ENCODE peak calls at places on chromosomes 1 and 21, in eight cellular contexts. Q is neural progenitor cell, H is fibroblast of lung, O is adrenal gland, T is Panc1, U is OCI-LY7, L is pancreas, Z is right lobe of liver. Y is an unnamed sample. For H3K4me1, the result is how much of the 10 kb centered on the place peaks cover.

GRCh38 chr21:25107708-25108107 is 499.6 kb downstream of the MRPL39 start:
- DNase-seq in Z (no peak), Q (no peak), T (no peak), H (peak), L (no peak), O (no peak), U (no peak), Y (peak)

GRCh38 chr1:110011527-110012041 is 22.8 kb upstream of the STRIP1 start:
- DNase-seq in H (peak), O (no peak), U (peak), T (no peak), L (no peak), Q (peak), Z (no peak), Y (peak)

GRCh38 chr1:154572433-154573167 is 5.0 kb downstream of the CHRNB2 start:
- DNase-seq in Z (no peak), U (no peak), T (no peak), Q (no peak), L (no peak), H (no peak), O (no peak), Y (no peak)

GRCh38 chr1:151718011-151718431 is 1.4 kb upstream of the CELF3 start:
- DNase-seq in L (no peak), Z (no peak), H (no peak), T (no peak), Q (no peak), U (no peak), O (no peak), Y (no peak)

GRCh38 chr1:216416488-216416887 is 6.8 kb downstream of the USH2A start:
- DNase-seq in T (no peak), U (no peak), L (no peak), O (no peak), H (no peak), Q (no peak), Z (no peak), Y (peak)

GRCh38 chr1:41448831-41449230 is 35.7 kb downstream of the EDN2 start:
- DNase-seq in H (no peak), L (no peak), U (no peak), T (no peak), Q (no peak), O (no peak), Z (no peak), Y (no peak)

GRCh38 chr1:113758631-113759340 is 500 bp downstream of the PHTF1 start:
- DNase-seq in Q (peak), H (peak), O (peak), U (peak), T (no peak), Z (peak), L (peak), Y (peak)

GRCh38 chr1:83028467-83028866 is 970.5 kb downstream of the TTLL7 start:
- DNase-seq in Q (no peak), L (no peak), H (no peak), O (no peak), T (no peak), Z (no peak), U (no peak), Y (no peak)

GRCh38 chr21:30227633-30228404 is 11.9 kb upstream of the CLDN8 start:
- DNase-seq in O (peak), L (peak), U (no peak), Z (no peak), T (no peak), Q (no peak), H (peak), Y (peak)

GRCh38 chr1:171196351-171196750 is 11.3 kb downstream of the FMO2 start:
- DNase-seq in Q (no peak), U (no peak), O (no peak), H (no peak), T (no peak), L (no peak), Z (no peak), Y (no peak)

GRCh38 chr1:154578058-154578418 is 10.5 kb downstream of the CHRNB2 start:
- DNase-seq in Z (no peak), O (no peak), H (no peak), Q (no peak), T (no peak), U (no peak), L (no peak), Y (no peak)

GRCh38 chr1:173267453-173267945 is 60.4 kb upstream of the TNFSF4 start:
- DNase-seq in L (no peak), U (no peak), O (no peak), Q (peak), Z (no peak), T (no peak), H (peak), Y (peak)

GRCh38 chr1:84888753-84889152 is 4.3 kb downstream of the LPAR3 start:
- DNase-seq in H (no peak), Q (no peak), O (no peak), T (no peak), L (no peak), U (no peak), Z (no peak), Y (no peak)

GRCh38 chr21:46562472-46562871 is 42.4 kb downstream of the S100B start:
- DNase-seq in H (no peak), Q (no peak), Z (no peak), U (no peak), O (no peak), L (no peak), T (no peak), Y (no peak)

GRCh38 chr1:147669475-147670318 is 627 bp downstream of the ACP6 start:
- DNase-seq in Z (peak), O (peak), T (no peak), Q (peak), L (peak), H (peak), U (peak), Y (peak)

DNA sequence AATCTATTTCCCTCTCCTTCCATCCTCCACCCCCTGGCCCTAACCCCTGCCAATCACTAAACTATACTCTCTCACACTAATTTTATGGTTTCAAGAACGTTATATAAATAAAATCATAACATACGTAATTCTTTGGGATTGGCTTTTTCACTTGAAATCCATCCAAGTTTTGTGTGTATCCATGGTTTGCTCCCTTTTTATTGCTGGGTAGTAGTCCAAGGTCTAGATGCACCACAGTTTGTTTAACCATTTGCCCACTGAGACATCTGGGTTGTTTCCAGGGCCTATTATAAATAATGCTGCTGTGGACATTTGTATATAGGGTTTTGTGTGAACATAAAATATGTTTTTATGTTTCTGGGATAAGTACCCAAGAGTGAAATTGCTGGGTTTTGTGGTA is 61.4 kb downstream of the TEX35 start:
- DNase-seq in Z (no peak), H (no peak), T (no peak), U (no peak), L (no peak), O (no peak), Q (no peak), Y (no peak)
- H3K27ac ChIP-seq in Z (no peak), H (no peak), T (no peak), U (peak), L (no peak), O (no peak), Q (no peak), Y (no peak)

DNA sequence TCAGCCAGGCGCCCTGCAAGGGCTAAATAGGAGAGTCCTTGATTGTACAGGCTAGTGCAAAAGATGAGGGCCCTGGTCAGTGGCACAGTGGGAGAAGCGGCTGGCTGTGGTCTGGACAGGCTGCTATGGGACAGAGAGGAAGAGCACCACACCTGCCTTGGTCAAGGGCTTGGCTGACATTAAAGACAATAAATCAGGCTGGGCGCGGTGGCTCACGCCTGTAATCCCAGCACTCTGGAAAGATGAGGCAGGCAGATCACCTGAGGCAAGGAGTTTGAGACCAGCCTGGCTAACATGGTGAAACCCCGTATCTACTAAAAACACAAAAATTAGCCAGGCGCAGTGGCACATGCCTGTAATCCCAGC is 62.9 kb downstream of the NID1 start:
- DNase-seq in Z (no peak), O (no peak), U (no peak), H (no peak), Q (no peak), T (no peak), L (no peak), Y (no peak)
- H3K4me1 ChIP-seq in Z (under half), O (under half), U (under half), H (under half), Q (under half), T (under half), L (under half), Y (under half)

GRCh38 chr1:63135801-63136200 is 186.6 kb upstream of the FOXD3 start:
- DNase-seq in O (no peak), L (no peak), H (no peak), Q (no peak), T (no peak), Z (no peak), U (no peak), Y (no peak)

GRCh38 chr1:63134501-63135173 is 187.7 kb upstream of the FOXD3 start:
- DNase-seq in Z (no peak), H (no peak), U (no peak), O (no peak), Q (no peak), T (no peak), L (no peak), Y (no peak)

GRCh38 chr1:63129184-63129583 is 193.2 kb upstream of the FOXD3 start:
- DNase-seq in U (no peak), T (no peak), H (no peak), O (no peak), Q (no peak), Z (no peak), L (no peak), Y (no peak)

DNA sequence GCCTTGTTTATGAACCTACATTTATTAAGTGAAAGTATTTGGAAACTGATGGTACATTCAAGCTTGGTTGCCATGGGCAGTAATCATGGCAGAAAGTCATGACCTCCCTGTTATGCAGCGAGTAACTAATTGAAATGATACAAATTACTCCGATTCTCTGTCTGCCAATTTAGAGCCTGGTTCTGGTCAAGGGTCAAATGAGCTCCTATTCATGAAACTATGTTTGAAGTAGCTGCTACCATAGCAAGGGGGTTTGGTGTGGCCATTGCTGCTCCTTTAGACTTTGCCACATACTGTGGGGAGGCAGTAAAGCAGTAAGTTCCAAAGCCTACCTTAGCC is 187.2 kb upstream of the FOXD3 start:
- DNase-seq in O (no peak), H (no peak), L (no peak), Z (no peak), T (no peak), Q (no peak), U (no peak), Y (no peak)
- H3K27ac ChIP-seq in O (no peak), H (no peak), L (no peak), Z (peak), T (no peak), Q (no peak), U (no peak), Y (no peak)

DNA sequence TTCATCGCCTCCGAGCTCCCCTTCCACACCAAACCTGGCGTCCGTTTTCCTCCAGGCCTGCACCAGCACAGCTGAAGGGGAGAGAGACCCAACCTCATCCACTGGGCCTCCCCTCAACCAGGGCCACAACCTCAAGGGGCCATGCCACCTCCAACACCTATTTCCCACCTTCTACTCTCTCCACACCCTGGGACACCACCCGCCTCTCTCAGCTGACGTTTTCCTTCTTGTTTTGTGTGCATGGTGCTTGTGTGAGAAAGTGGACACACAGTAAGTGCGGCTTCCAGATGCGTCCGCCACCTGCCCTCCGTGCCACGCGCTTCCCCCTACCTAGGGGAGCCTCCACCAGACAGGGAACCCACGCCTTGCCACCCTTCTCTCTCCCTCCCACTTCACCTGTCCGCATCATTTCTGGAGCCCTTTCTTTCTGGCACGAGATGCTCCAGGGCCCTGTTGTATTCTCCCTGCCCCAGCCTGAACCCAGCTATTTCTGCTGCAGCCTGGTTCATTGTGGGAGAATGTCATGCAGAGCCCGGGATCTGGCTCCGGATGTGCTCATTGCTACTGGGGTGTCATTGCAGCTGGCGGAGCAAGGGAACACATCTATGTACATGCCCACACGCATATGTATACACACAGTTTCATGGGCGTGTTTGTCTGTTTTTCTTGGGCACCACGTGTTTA is 1.3 kb upstream of the GNB1 start:
- DNase-seq in H (no peak), O (peak), Z (peak), L (peak), Q (no peak), U (peak), T (no peak), Y (no peak)
- H3K4me1 ChIP-seq in H (under half), O (under half), Z (under half), L (under half), Q (under half), U (half or more), T (under half), Y (under half)

GRCh38 chr1:57470028-57470427 is 46.2 kb upstream of the DAB1 start:
- DNase-seq in U (no peak), T (no peak), O (no peak), H (peak), Q (no peak), L (no peak), Z (no peak), Y (peak)
- H3K27ac ChIP-seq in U (no peak), T (no peak), O (no peak), H (no peak), Q (no peak), L (no peak), Z (no peak), Y (no peak)

GRCh38 chr1:21255943-21256320 is 34.3 kb downstream of the ECE1 start:
- DNase-seq in U (no peak), T (no peak), Z (no peak), H (no peak), O (no peak), L (peak), Q (no peak), Y (no peak)
- H3K4me1 ChIP-seq in U (under half), T (under half), Z (under half), H (under half), O (under half), L (under half), Q (under half), Y (under half)

GRCh38 chr1:43482240-43482639 is 28.5 kb upstream of the HYI start:
- DNase-seq in Q (no peak), H (no peak), L (no peak), T (no peak), O (no peak), Z (no peak), U (no peak), Y (no peak)

GRCh38 chr1:43473463-43473862 is 19.7 kb upstream of the HYI start:
- DNase-seq in Z (no peak), Q (no peak), H (peak), O (no peak), L (no peak), T (no peak), U (no peak), Y (no peak)

GRCh38 chr1:43479414-43479813 is 25.7 kb upstream of the HYI start:
- DNase-seq in Q (no peak), H (no peak), Z (no peak), T (no peak), U (no peak), O (no peak), L (no peak), Y (no peak)

GRCh38 chr1:43481481-43481880 is 27.8 kb upstream of the HYI start:
- DNase-seq in Z (no peak), L (no peak), Q (no peak), U (no peak), O (no peak), H (no peak), T (no peak), Y (no peak)

DNA sequence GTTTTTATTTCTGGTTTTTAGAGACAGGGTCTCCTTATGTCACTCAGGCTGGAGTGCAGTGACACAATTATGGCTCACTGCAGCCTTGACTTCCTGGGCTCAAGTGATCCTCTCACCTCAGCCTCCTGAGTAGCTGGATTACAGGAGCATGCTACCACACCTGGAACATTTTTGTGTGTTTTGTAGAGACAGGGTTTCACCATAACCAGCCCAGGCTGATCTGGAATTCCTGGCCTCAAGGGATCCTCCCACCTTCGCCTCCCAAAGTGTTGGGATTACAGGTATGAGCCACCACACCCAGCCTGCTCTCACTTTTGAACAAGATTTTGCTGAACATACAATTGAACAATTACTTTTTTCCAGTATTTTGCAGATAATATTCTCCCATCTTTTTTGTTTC is 24.0 kb upstream of the HYI start:
- DNase-seq in Q (no peak), L (no peak), U (no peak), H (no peak), O (no peak), Z (no peak), T (no peak), Y (no peak)
- H3K27ac ChIP-seq in Q (no peak), L (no peak), U (no peak), H (no peak), O (no peak), Z (no peak), T (no peak), Y (no peak)

Y was measured in A673.